ENCODE peak calls at places on chromosomes 13 and 19, in five cellular contexts. X is IMR-90, R is heart left ventricle, E is A549, L is neural progenitor cell. O is an unnamed sample.

GRCh38 chr19:5851302-5851701 is at the start of gene FUT3:
- DNase-seq in X (no peak), E (no peak), R (no peak), L (no peak), O (no peak)

GRCh38 chr13:31044658-31045620 is 112.5 kb downstream of the TEX26 start:
- DNase-seq in L (no peak), R (no peak), E (no peak), X (no peak), O (no peak)

GRCh38 chr13:90752070-90752469 is 595.4 kb upstream of the MIR17HG start:
- DNase-seq in X (no peak), R (no peak), L (no peak), E (no peak), O (no peak)

GRCh38 chr19:45638930-45639729 is at the start of gene EML2:
- DNase-seq in R (peak; percentile 47), L (peak; percentile 94), E (peak; percentile 71), X (no peak), O (no peak)

GRCh38 chr13:68736961-68737360 is 1370.7 kb upstream of the ATXN8OS start:
- DNase-seq in X (no peak), L (no peak), E (no peak), R (no peak), O (no peak)

GRCh38 chr19:47542030-47542475 is 27.2 kb upstream of the NAPA start:
- DNase-seq in L (no peak), R (peak; percentile 29), E (no peak), X (peak; percentile 59), O (no peak)

GRCh38 chr13:35793823-35794222 is 317.3 kb upstream of the MAB21L1 start:
- DNase-seq in X (no peak), E (no peak), L (no peak), R (no peak), O (no peak)

GRCh38 chr19:7872306-7873204 is 1.6 kb downstream of the PRR36 start:
- DNase-seq in X (no peak), R (no peak), E (no peak), L (no peak), O (no peak)

GRCh38 chr19:7533281-7533819 is 2.2 kb upstream of the PNPLA6 start:
- DNase-seq in E (no peak), R (peak; percentile 76), L (peak; percentile 35), X (peak; percentile 28), O (peak; percentile 51)

GRCh38 chr19:11286312-11286974 is 9.5 kb upstream of the TSPAN16 start:
- DNase-seq in X (peak; percentile 58), L (no peak), R (peak; percentile 75), E (no peak), O (no peak)
- TF ChIP-seq CTCF in X (no peak), L (no peak), R (peak; percentile 20), E (no peak), O (no peak)

DNA sequence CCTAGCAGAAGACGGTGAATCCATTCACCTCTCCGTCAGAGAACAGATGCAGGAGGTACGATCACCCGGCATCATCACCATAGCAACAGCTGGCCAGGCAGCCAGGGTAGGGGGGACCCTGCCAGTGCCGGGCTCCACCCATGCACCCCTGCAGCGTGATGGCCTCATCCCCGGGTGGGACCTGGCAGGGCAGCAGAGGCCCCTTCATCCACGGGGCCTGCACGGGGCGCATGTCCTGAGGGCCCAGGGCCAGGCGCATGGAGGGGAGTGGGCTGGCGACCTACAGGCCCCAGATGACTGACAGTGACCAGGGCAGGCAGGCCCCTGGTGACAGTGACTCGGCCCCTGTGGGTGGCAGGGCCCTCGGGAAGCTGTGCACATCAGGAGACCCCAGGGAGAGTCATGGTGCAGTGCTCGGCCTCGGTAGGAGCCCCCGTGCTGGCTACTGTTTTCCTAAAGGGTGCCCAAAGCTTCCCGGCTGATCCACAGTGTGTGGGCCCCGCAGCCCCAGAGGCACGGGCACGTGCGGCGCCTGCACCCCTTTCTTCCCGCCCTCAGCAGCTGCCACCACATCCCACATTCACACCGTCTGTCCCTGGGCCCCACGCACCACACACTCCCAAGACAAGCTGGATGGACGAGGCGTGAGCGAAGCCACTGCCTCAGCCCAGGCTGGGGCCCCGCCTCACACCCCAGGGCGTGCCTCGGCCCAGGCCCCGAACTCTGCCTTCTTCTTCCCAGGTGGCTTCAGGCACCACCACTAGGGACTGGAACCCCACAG is 4.8 kb downstream of the RNF126 start:
- DNase-seq in E (no peak), X (no peak), R (peak; percentile 10), L (no peak), O (no peak)
- H3K4me1 ChIP-seq in E (peaks cover 8% of the 10 kb centered on the region), X (peaks cover 9% of the 10 kb centered on the region), R (peaks cover 48% of the 10 kb centered on the region), L (peaks cover 12% of the 10 kb centered on the region), O (peaks cover 14% of the 10 kb centered on the region)

GRCh38 chr19:23909222-23909621 is 5.5 kb upstream of the ZNF726 start:
- DNase-seq in X (no peak), E (no peak), R (no peak), L (no peak), O (no peak)

GRCh38 chr19:23908165-23908564 is 6.5 kb upstream of the ZNF726 start:
- DNase-seq in R (no peak), X (no peak), L (no peak), E (no peak), O (no peak)

GRCh38 chr19:23905771-23906170 is 8.9 kb upstream of the ZNF726 start:
- DNase-seq in R (no peak), E (no peak), X (no peak), L (no peak), O (no peak)

GRCh38 chr19:23904406-23904805 is 10.3 kb upstream of the ZNF726 start:
- DNase-seq in X (no peak), L (no peak), R (no peak), E (no peak), O (no peak)

GRCh38 chr19:23906835-23907234 is 7.9 kb upstream of the ZNF726 start:
- DNase-seq in R (no peak), X (no peak), L (no peak), E (no peak), O (no peak)
- H3K27ac ChIP-seq in R (no peak overlapping the region), X (no peak overlapping the region), L (no peak overlapping the region), E (no peak overlapping the region), O (no peak overlapping the region)

DNA sequence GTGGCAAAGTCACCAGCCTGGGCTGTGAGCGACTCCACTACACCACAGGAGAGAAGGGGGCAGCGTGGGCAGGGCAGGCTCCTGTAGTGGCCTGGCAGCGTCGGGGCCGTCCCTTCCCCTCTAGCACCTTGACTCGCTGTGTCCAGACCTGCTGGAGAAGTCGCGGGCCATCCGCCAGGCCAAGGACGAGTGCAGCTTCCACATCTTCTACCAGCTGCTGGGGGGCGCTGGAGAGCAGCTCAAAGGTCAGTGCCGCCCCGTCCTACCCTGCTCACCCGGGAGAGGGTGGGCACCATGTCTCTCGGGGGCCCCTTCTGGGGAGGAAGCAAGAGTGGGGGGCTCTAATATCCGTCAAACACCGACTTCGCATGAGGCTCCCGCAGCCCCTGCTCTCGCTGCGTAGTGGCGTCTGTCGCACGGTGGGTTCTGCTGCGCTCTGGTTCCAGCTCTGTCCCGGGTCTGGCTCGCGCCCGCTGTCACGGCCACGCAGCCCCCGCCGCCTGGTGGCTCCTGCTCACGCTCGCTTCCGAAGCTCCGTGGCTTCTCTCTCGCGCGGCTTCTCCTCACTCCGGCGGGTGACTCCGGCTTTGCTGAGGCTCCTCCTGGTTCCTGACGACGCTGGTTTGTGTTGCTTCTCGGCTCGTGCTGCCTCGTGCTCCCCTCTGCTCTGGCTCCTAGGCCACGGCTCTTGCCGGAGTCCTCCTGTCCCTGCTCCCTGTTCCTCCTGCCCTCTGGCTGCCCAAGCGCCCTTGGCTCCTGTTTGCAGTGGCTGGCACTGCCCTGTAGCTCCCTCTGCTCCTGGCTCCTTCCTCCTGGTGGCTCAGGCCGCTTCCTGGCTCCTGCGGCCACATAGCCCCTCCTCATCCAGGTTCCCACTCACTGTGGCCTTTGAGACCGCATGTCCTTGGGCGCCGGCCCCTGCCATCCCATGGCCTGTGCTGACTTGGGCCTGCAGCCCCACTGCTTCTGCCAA is 27.2 kb downstream of the MYH14 start:
- DNase-seq in L (peak; percentile 57), E (no peak), X (no peak), R (no peak), O (no peak)
- TF ChIP-seq CTCF in L (peak; percentile 58), E (no peak), X (no peak), R (no peak), O (no peak)

GRCh38 chr19:17721821-17722220 is 2.5 kb downstream of the MAP1S start:
- DNase-seq in R (peak; percentile 48), X (peak; percentile 13), L (no peak), E (no peak), O (no peak)

GRCh38 chr19:17720487-17720839 is 1.2 kb downstream of the MAP1S start:
- DNase-seq in R (no peak), E (no peak), X (no peak), L (no peak), O (no peak)

GRCh38 chr19:17718467-17718987 is 753 bp upstream of the MAP1S start:
- DNase-seq in X (no peak), E (no peak), L (peak; percentile 62), R (no peak), O (no peak)

GRCh38 chr19:17719730-17720486 is 628 bp downstream of the MAP1S start:
- DNase-seq in L (peak; percentile 37), X (no peak), E (no peak), R (no peak), O (no peak)

GRCh38 chr19:17718988-17719711 is at the start of gene MAP1S:
- DNase-seq in R (peak; percentile 59), E (peak; percentile 54), L (peak; percentile 96), X (peak; percentile 25), O (no peak)
- H3K4me1 ChIP-seq in R (peaks cover 35% of the 10 kb centered on the region), E (peaks cover 14% of the 10 kb centered on the region), L (peaks cover 16% of the 10 kb centered on the region), X (peaks cover 13% of the 10 kb centered on the region), O (no peaks in the 10 kb centered on the region)

DNA sequence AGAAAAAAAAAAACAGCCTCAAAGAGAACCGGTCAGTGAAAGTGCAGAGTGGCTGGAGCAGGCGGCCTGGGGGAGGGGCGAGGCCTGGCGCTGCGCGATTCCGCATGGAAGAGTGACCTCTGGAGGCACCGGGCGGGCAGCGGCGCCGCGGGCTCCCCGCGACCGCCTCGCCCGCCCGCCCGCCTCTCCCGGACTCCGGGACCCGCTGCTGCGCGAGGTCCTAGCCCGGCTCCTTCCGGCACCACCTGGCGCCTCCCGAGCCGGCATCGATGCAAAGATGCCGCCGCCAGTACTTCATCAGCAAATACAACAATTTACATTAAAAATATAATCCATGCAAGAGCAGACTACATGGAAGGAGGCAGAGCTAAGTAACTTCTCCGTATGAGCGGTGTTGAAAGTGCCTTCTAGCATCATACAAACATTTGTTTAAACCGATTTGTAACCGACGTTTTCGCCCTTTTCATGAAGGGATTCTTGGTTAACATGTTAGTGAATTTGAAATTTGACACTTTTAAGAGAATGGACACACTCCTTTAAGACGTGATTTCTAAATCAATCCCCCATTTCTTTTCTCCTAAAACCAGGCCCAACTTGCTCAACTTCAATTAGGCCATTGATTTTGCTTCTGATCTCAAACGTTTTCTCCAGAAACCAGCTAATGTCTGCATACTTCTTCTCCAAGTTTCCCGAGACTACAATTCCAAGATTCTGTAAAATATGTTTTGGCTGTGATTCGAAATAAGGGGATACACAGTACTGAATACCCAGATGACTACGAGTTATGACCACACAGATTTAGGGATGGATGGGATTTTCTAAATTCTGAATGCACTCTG is 2.1 kb downstream of the EFNB2 start:
- DNase-seq in X (peak; percentile 78), L (peak; percentile 93), R (peak; percentile 85), E (peak; percentile 43), O (peak; percentile 60)
- H3K27ac ChIP-seq in X (peak overlapping the region; percentile 36), L (no peak overlapping the region), R (peak overlapping the region; percentile 88), E (no peak overlapping the region), O (peak overlapping the region; percentile 80)

GRCh38 chr13:101455863-101456262 is 3.4 kb downstream of the ITGBL1 start:
- DNase-seq in E (peak; percentile 59), X (peak; percentile 97), R (no peak), L (no peak), O (peak; percentile 87)
- TF ChIP-seq CTCF in E (no peak), X (no peak), R (no peak), L (no peak), O (no peak)

GRCh38 chr13:95457294-95457693 is 95.2 kb upstream of the CLDN10 start:
- DNase-seq in L (no peak), E (no peak), X (peak; percentile 10), R (no peak), O (no peak)
- H3K4me1 ChIP-seq in L (peaks cover 1% of the 10 kb centered on the region), E (peaks cover 12% of the 10 kb centered on the region), X (no peaks in the 10 kb centered on the region), R (no peaks in the 10 kb centered on the region), O (no peaks in the 10 kb centered on the region)

GRCh38 chr19:1360126-1360817 is 23.4 kb upstream of the NDUFS7 start:
- DNase-seq in X (no peak), E (no peak), R (no peak), L (no peak), O (no peak)
- H3K27ac ChIP-seq in X (peak overlapping the region; percentile 41), E (no peak overlapping the region), R (peak overlapping the region; percentile 75), L (peak overlapping the region; percentile 91), O (no peak overlapping the region)

O was measured in foreskin keratinocyte.